ENCODE peak calls at places on chromosomes 7 and 10, in nine cellular contexts. One of them, this sample, is unnamed.
A peak's percentile ranks its signal among the peaks of the same experiment; 100 is the strongest.

GRCh38 chr7:46168671-46169383 is 247.8 kb upstream of the IGFBP3 start:
- DNase-seq in PC-9: no peak
- DNase-seq in activated CD8-positive, alpha-beta memory T cell treated with anti-CD3 and anti-CD28 coated beads, Interleukin-2, amount 50 U/mL, for 48 hours: no peak
- DNase-seq in Right ventricle myocardium inferior: no peak
- DNase-seq in WTC11: no peak
- DNase-seq in anterior cingulate cortex: no peak
- DNase-seq in amygdala: no peak
- DNase-seq in NCI-H1694 treated with DMSO at 0.1 percent for 48 hours: no peak
- DNase-seq in fibroblast of lung: no peak
- DNase-seq in this sample: no peak

GRCh38 chr7:108045154-108045553 is 42.2 kb upstream of the LAMB1 start:
- DNase-seq in Right ventricle myocardium inferior: no peak
- DNase-seq in anterior cingulate cortex: no peak
- DNase-seq in WTC11: no peak
- DNase-seq in fibroblast of lung: peak; percentile 71
- DNase-seq in PC-9: no peak
- DNase-seq in activated CD8-positive, alpha-beta memory T cell treated with anti-CD3 and anti-CD28 coated beads, Interleukin-2, amount 50 U/mL, for 48 hours: no peak
- DNase-seq in amygdala: no peak
- DNase-seq in NCI-H1694 treated with DMSO at 0.1 percent for 48 hours: no peak
- DNase-seq in this sample: no peak

GRCh38 chr7:1046722-1047679 is 2.7 kb downstream of the GPR146 start:
- DNase-seq in anterior cingulate cortex: no peak
- DNase-seq in NCI-H1694 treated with DMSO at 0.1 percent for 48 hours: no peak
- DNase-seq in WTC11: no peak
- DNase-seq in Right ventricle myocardium inferior: no peak
- DNase-seq in fibroblast of lung: no peak
- DNase-seq in activated CD8-positive, alpha-beta memory T cell treated with anti-CD3 and anti-CD28 coated beads, Interleukin-2, amount 50 U/mL, for 48 hours: no peak
- DNase-seq in PC-9: peak; percentile 71
- DNase-seq in amygdala: no peak
- DNase-seq in this sample: no peak

GRCh38 chr10:93954726-93955363 is 38.9 kb upstream of the PLCE1 start:
- DNase-seq in WTC11: no peak
- DNase-seq in PC-9: no peak
- DNase-seq in amygdala: no peak
- DNase-seq in NCI-H1694 treated with DMSO at 0.1 percent for 48 hours: no peak
- DNase-seq in Right ventricle myocardium inferior: no peak
- DNase-seq in anterior cingulate cortex: no peak
- DNase-seq in fibroblast of lung: peak; percentile 48
- DNase-seq in activated CD8-positive, alpha-beta memory T cell treated with anti-CD3 and anti-CD28 coated beads, Interleukin-2, amount 50 U/mL, for 48 hours: no peak
- DNase-seq in this sample: no peak

GRCh38 chr10:636769-637168 is 52.7 kb downstream of the DIP2C start:
- DNase-seq in NCI-H1694 treated with DMSO at 0.1 percent for 48 hours: no peak
- DNase-seq in anterior cingulate cortex: no peak
- DNase-seq in PC-9: no peak
- DNase-seq in fibroblast of lung: no peak
- DNase-seq in Right ventricle myocardium inferior: peak; percentile 43
- DNase-seq in WTC11: no peak
- DNase-seq in activated CD8-positive, alpha-beta memory T cell treated with anti-CD3 and anti-CD28 coated beads, Interleukin-2, amount 50 U/mL, for 48 hours: no peak
- DNase-seq in amygdala: no peak
- DNase-seq in this sample: no peak

GRCh38 chr7:101332026-101332425 is 10.4 kb upstream of the IFT22 start:
- DNase-seq in WTC11: no peak
- DNase-seq in Right ventricle myocardium inferior: no peak
- DNase-seq in amygdala: no peak
- DNase-seq in activated CD8-positive, alpha-beta memory T cell treated with anti-CD3 and anti-CD28 coated beads, Interleukin-2, amount 50 U/mL, for 48 hours: no peak
- DNase-seq in fibroblast of lung: no peak
- DNase-seq in anterior cingulate cortex: no peak
- DNase-seq in PC-9: no peak
- DNase-seq in NCI-H1694 treated with DMSO at 0.1 percent for 48 hours: no peak
- DNase-seq in this sample: no peak

GRCh38 chr7:91634485-91635177 is 245.9 kb downstream of the MTERF1 start:
- DNase-seq in fibroblast of lung: no peak
- DNase-seq in Right ventricle myocardium inferior: no peak
- DNase-seq in amygdala: no peak
- DNase-seq in anterior cingulate cortex: no peak
- DNase-seq in WTC11: no peak
- DNase-seq in NCI-H1694 treated with DMSO at 0.1 percent for 48 hours: no peak
- DNase-seq in activated CD8-positive, alpha-beta memory T cell treated with anti-CD3 and anti-CD28 coated beads, Interleukin-2, amount 50 U/mL, for 48 hours: no peak
- DNase-seq in PC-9: no peak
- DNase-seq in this sample: no peak

GRCh38 chr10:90859321-90859751 is 1.5 kb upstream of the HTR7 start:
- DNase-seq in NCI-H1694 treated with DMSO at 0.1 percent for 48 hours: no peak
- DNase-seq in amygdala: no peak
- DNase-seq in anterior cingulate cortex: no peak
- DNase-seq in activated CD8-positive, alpha-beta memory T cell treated with anti-CD3 and anti-CD28 coated beads, Interleukin-2, amount 50 U/mL, for 48 hours: no peak
- DNase-seq in fibroblast of lung: peak; percentile 83
- DNase-seq in WTC11: no peak
- DNase-seq in Right ventricle myocardium inferior: no peak
- DNase-seq in PC-9: no peak
- DNase-seq in this sample: no peak

GRCh38 chr7:7772385-7772784 is 54.0 kb upstream of the RPA3 start:
- DNase-seq in NCI-H1694 treated with DMSO at 0.1 percent for 48 hours: peak; percentile 75
- DNase-seq in amygdala: no peak
- DNase-seq in anterior cingulate cortex: no peak
- DNase-seq in PC-9: no peak
- DNase-seq in fibroblast of lung: peak; percentile 44
- DNase-seq in WTC11: no peak
- DNase-seq in Right ventricle myocardium inferior: no peak
- DNase-seq in activated CD8-positive, alpha-beta memory T cell treated with anti-CD3 and anti-CD28 coated beads, Interleukin-2, amount 50 U/mL, for 48 hours: no peak
- DNase-seq in this sample: no peak

GRCh38 chr10:112335866-112336265 is 38.0 kb upstream of the ACSL5 start:
- DNase-seq in PC-9: no peak
- DNase-seq in Right ventricle myocardium inferior: no peak
- DNase-seq in amygdala: no peak
- DNase-seq in activated CD8-positive, alpha-beta memory T cell treated with anti-CD3 and anti-CD28 coated beads, Interleukin-2, amount 50 U/mL, for 48 hours: no peak
- DNase-seq in WTC11: no peak
- DNase-seq in anterior cingulate cortex: no peak
- DNase-seq in NCI-H1694 treated with DMSO at 0.1 percent for 48 hours: no peak
- DNase-seq in fibroblast of lung: no peak
- DNase-seq in this sample: no peak

GRCh38 chr7:128163473-128163872 is 77.6 kb upstream of the LEP start:
- DNase-seq in PC-9: no peak
- DNase-seq in Right ventricle myocardium inferior: no peak
- DNase-seq in WTC11: no peak
- DNase-seq in activated CD8-positive, alpha-beta memory T cell treated with anti-CD3 and anti-CD28 coated beads, Interleukin-2, amount 50 U/mL, for 48 hours: peak; percentile 41
- DNase-seq in NCI-H1694 treated with DMSO at 0.1 percent for 48 hours: no peak
- DNase-seq in fibroblast of lung: no peak
- DNase-seq in amygdala: no peak
- DNase-seq in anterior cingulate cortex: no peak
- DNase-seq in this sample: no peak

GRCh38 chr7:92973964-92974363 is 137.6 kb upstream of the CDK6 start:
- DNase-seq in amygdala: no peak
- DNase-seq in activated CD8-positive, alpha-beta memory T cell treated with anti-CD3 and anti-CD28 coated beads, Interleukin-2, amount 50 U/mL, for 48 hours: no peak
- DNase-seq in anterior cingulate cortex: no peak
- DNase-seq in fibroblast of lung: peak; percentile 64
- DNase-seq in NCI-H1694 treated with DMSO at 0.1 percent for 48 hours: no peak
- DNase-seq in PC-9: no peak
- DNase-seq in WTC11: no peak
- DNase-seq in Right ventricle myocardium inferior: no peak
- DNase-seq in this sample: no peak

GRCh38 chr10:63365976-63366765 is 99.6 kb downstream of the JMJD1C start:
- DNase-seq in anterior cingulate cortex: no peak
- DNase-seq in activated CD8-positive, alpha-beta memory T cell treated with anti-CD3 and anti-CD28 coated beads, Interleukin-2, amount 50 U/mL, for 48 hours: no peak
- DNase-seq in fibroblast of lung: no peak
- DNase-seq in Right ventricle myocardium inferior: no peak
- DNase-seq in NCI-H1694 treated with DMSO at 0.1 percent for 48 hours: no peak
- DNase-seq in WTC11: no peak
- DNase-seq in PC-9: no peak
- DNase-seq in amygdala: no peak
- DNase-seq in this sample: no peak

GRCh38 chr10:80870282-80870681 is 332.6 kb downstream of the SH2D4B start:
- DNase-seq in activated CD8-positive, alpha-beta memory T cell treated with anti-CD3 and anti-CD28 coated beads, Interleukin-2, amount 50 U/mL, for 48 hours: no peak
- DNase-seq in fibroblast of lung: no peak
- DNase-seq in amygdala: no peak
- DNase-seq in NCI-H1694 treated with DMSO at 0.1 percent for 48 hours: no peak
- DNase-seq in PC-9: no peak
- DNase-seq in WTC11: no peak
- DNase-seq in Right ventricle myocardium inferior: no peak
- DNase-seq in anterior cingulate cortex: no peak
- DNase-seq in this sample: no peak

GRCh38 chr10:48938281-48938680 is 1.4 kb downstream of the LRRC18 start:
- DNase-seq in amygdala: no peak
- DNase-seq in WTC11: no peak
- DNase-seq in Right ventricle myocardium inferior: no peak
- DNase-seq in activated CD8-positive, alpha-beta memory T cell treated with anti-CD3 and anti-CD28 coated beads, Interleukin-2, amount 50 U/mL, for 48 hours: peak; percentile 25
- DNase-seq in anterior cingulate cortex: no peak
- DNase-seq in PC-9: no peak
- DNase-seq in NCI-H1694 treated with DMSO at 0.1 percent for 48 hours: no peak
- DNase-seq in fibroblast of lung: no peak
- DNase-seq in this sample: no peak

GRCh38 chr7:117806011-117806410 is 67.2 kb downstream of the CTTNBP2 start:
- DNase-seq in Right ventricle myocardium inferior: no peak
- DNase-seq in NCI-H1694 treated with DMSO at 0.1 percent for 48 hours: no peak
- DNase-seq in PC-9: no peak
- DNase-seq in activated CD8-positive, alpha-beta memory T cell treated with anti-CD3 and anti-CD28 coated beads, Interleukin-2, amount 50 U/mL, for 48 hours: no peak
- DNase-seq in anterior cingulate cortex: no peak
- DNase-seq in amygdala: no peak
- DNase-seq in fibroblast of lung: no peak
- DNase-seq in WTC11: no peak
- DNase-seq in this sample: no peak

GRCh38 chr7:99210265-99210970 is 2.5 kb upstream of the KPNA7 start:
- DNase-seq in WTC11: no peak
- DNase-seq in fibroblast of lung: no peak
- DNase-seq in NCI-H1694 treated with DMSO at 0.1 percent for 48 hours: no peak
- DNase-seq in PC-9: peak; percentile 52
- DNase-seq in Right ventricle myocardium inferior: no peak
- DNase-seq in anterior cingulate cortex: no peak
- DNase-seq in amygdala: no peak
- DNase-seq in activated CD8-positive, alpha-beta memory T cell treated with anti-CD3 and anti-CD28 coated beads, Interleukin-2, amount 50 U/mL, for 48 hours: no peak
- DNase-seq in this sample: no peak

GRCh38 chr7:157250605-157251228 is 86.1 kb upstream of the DNAJB6 start:
- DNase-seq in WTC11: peak; percentile 72
- DNase-seq in activated CD8-positive, alpha-beta memory T cell treated with anti-CD3 and anti-CD28 coated beads, Interleukin-2, amount 50 U/mL, for 48 hours: no peak
- DNase-seq in PC-9: peak; percentile 47
- DNase-seq in Right ventricle myocardium inferior: no peak
- DNase-seq in anterior cingulate cortex: no peak
- DNase-seq in fibroblast of lung: peak; percentile 70
- DNase-seq in NCI-H1694 treated with DMSO at 0.1 percent for 48 hours: peak; percentile 14
- DNase-seq in amygdala: no peak
- DNase-seq in this sample: no peak

GRCh38 chr10:113960617-113961260 is 82.9 kb upstream of the ADRB1 start:
- DNase-seq in fibroblast of lung: no peak
- DNase-seq in PC-9: peak; percentile 50
- DNase-seq in WTC11: no peak
- DNase-seq in amygdala: no peak
- DNase-seq in Right ventricle myocardium inferior: no peak
- DNase-seq in anterior cingulate cortex: no peak
- DNase-seq in NCI-H1694 treated with DMSO at 0.1 percent for 48 hours: no peak
- DNase-seq in activated CD8-positive, alpha-beta memory T cell treated with anti-CD3 and anti-CD28 coated beads, Interleukin-2, amount 50 U/mL, for 48 hours: no peak
- DNase-seq in this sample: no peak

GRCh38 chr7:1641173-1641572 is 28.9 kb upstream of the ELFN1 start:
- DNase-seq in fibroblast of lung: no peak
- DNase-seq in amygdala: no peak
- DNase-seq in anterior cingulate cortex: no peak
- DNase-seq in activated CD8-positive, alpha-beta memory T cell treated with anti-CD3 and anti-CD28 coated beads, Interleukin-2, amount 50 U/mL, for 48 hours: no peak
- DNase-seq in PC-9: no peak
- DNase-seq in Right ventricle myocardium inferior: no peak
- DNase-seq in WTC11: no peak
- DNase-seq in NCI-H1694 treated with DMSO at 0.1 percent for 48 hours: no peak
- DNase-seq in this sample: no peak

GRCh38 chr10:114544045-114544659 is 113.9 kb downstream of the ABLIM1 start:
- DNase-seq in fibroblast of lung: no peak
- DNase-seq in NCI-H1694 treated with DMSO at 0.1 percent for 48 hours: no peak
- DNase-seq in PC-9: peak; percentile 57
- DNase-seq in WTC11: no peak
- DNase-seq in activated CD8-positive, alpha-beta memory T cell treated with anti-CD3 and anti-CD28 coated beads, Interleukin-2, amount 50 U/mL, for 48 hours: peak; percentile 79
- DNase-seq in anterior cingulate cortex: no peak
- DNase-seq in amygdala: no peak
- DNase-seq in Right ventricle myocardium inferior: no peak
- DNase-seq in this sample: no peak

GRCh38 chr7:2488272-2488645 is 12.1 kb upstream of the GRIFIN start:
- DNase-seq in anterior cingulate cortex: no peak
- DNase-seq in activated CD8-positive, alpha-beta memory T cell treated with anti-CD3 and anti-CD28 coated beads, Interleukin-2, amount 50 U/mL, for 48 hours: no peak
- DNase-seq in PC-9: no peak
- DNase-seq in fibroblast of lung: no peak
- DNase-seq in NCI-H1694 treated with DMSO at 0.1 percent for 48 hours: no peak
- DNase-seq in Right ventricle myocardium inferior: peak; percentile 78
- DNase-seq in amygdala: no peak
- DNase-seq in WTC11: no peak
- DNase-seq in this sample: no peak

This sample was measured in NCI-H524.